ENCODE peak calls at places on chromosomes 2 and 18, in seven cellular contexts. W, L, H, S, U, Z and Y are unnamed samples.

GRCh38 chr2:187654535-187654934 is 100.3 kb upstream of the TFPI start:
- DNase-seq in W (no peak), S (no peak), L (no peak), H (peak), U (peak), Z (no peak), Y (no peak)

GRCh38 chr2:128631698-128632490 is 313.2 kb upstream of the HS6ST1 start:
- DNase-seq in U (peak), H (no peak), L (no peak), W (no peak), Z (no peak), S (no peak), Y (no peak)

GRCh38 chr2:100793982-100794381 is 26.0 kb upstream of the NPAS2 start:
- DNase-seq in U (no peak), W (no peak), S (no peak), H (no peak), Z (no peak), L (no peak), Y (no peak)

GRCh38 chr2:40303746-40304145 is 148.1 kb downstream of the SLC8A1 start:
- DNase-seq in W (no peak), H (no peak), Z (no peak), L (no peak), U (no peak), S (no peak), Y (no peak)

GRCh38 chr2:117217145-117217544 is 597.3 kb upstream of the DDX18 start:
- DNase-seq in U (no peak), L (no peak), Z (no peak), W (no peak), S (no peak), H (no peak), Y (no peak)

GRCh38 chr2:69280017-69280671 is 106.9 kb downstream of the GFPT1 start:
- DNase-seq in S (no peak), U (peak), H (no peak), L (no peak), W (no peak), Z (no peak), Y (no peak)

GRCh38 chr2:80303825-80304521 is 579 bp downstream of the LRRTM1 start:
- DNase-seq in Z (peak), W (no peak), S (no peak), U (peak), H (no peak), L (no peak), Y (no peak)

GRCh38 chr18:54742654-54743053 is 85.6 kb upstream of the RAB27B start:
- DNase-seq in S (peak), W (peak), H (peak), U (no peak), Z (no peak), L (no peak), Y (peak)

GRCh38 chr2:124027182-124027581 is 2.1 kb downstream of the CNTNAP5 start:
- DNase-seq in S (no peak), Z (peak), H (no peak), L (peak), U (peak), W (peak), Y (peak)

GRCh38 chr2:10514287-10514686 is 66.2 kb upstream of the ODC1 start:
- DNase-seq in Z (no peak), S (no peak), W (no peak), L (no peak), H (no peak), U (peak), Y (no peak)

GRCh38 chr2:229408356-229408755 is 137.3 kb upstream of the PID1 start:
- DNase-seq in W (peak), Z (no peak), U (no peak), S (peak), H (no peak), L (peak), Y (peak)

GRCh38 chr18:26536664-26537063 is 11.7 kb downstream of the KCTD1 start:
- DNase-seq in Z (no peak), W (no peak), U (no peak), H (no peak), S (no peak), L (no peak), Y (no peak)

GRCh38 chr18:34640273-34640672 is 69.8 kb upstream of the DTNA start:
- DNase-seq in W (no peak), H (no peak), L (no peak), S (no peak), Z (no peak), U (no peak), Y (no peak)

GRCh38 chr2:171568085-171568484 is 45.8 kb downstream of the CYBRD1 start:
- DNase-seq in U (no peak), Z (no peak), L (peak), H (no peak), S (no peak), W (no peak), Y (no peak)

GRCh38 chr2:148554459-148555247 is 89.9 kb upstream of the EPC2 start:
- DNase-seq in H (no peak), S (no peak), U (peak), Z (no peak), W (no peak), L (peak), Y (peak)

GRCh38 chr2:202605174-202605573 is 29.6 kb upstream of the FAM117B start:
- DNase-seq in S (no peak), Z (no peak), W (no peak), L (no peak), U (no peak), H (no peak), Y (no peak)

GRCh38 chr2:220503446-220503845 is 876.0 kb downstream of the SLC4A3 start:
- DNase-seq in S (no peak), W (no peak), U (no peak), Z (no peak), H (no peak), L (no peak), Y (no peak)

GRCh38 chr2:237500681-237501424 is 13.8 kb downstream of the MLPH start:
- DNase-seq in H (no peak), L (peak), W (peak), S (no peak), U (no peak), Z (no peak), Y (peak)

GRCh38 chr2:17083902-17084301 is 418.3 kb upstream of the CYRIA start:
- DNase-seq in W (no peak), H (no peak), U (no peak), S (no peak), Z (no peak), L (no peak), Y (no peak)

GRCh38 chr2:26770986-26771586 is 7.0 kb downstream of the SLC35F6 start:
- DNase-seq in H (peak), U (no peak), S (peak), L (peak), Z (no peak), W (peak), Y (peak)

GRCh38 chr18:47754311-47755101 is 176.0 kb downstream of the SMAD2 start:
- DNase-seq in U (peak), S (peak), Z (peak), L (peak), H (no peak), W (peak), Y (no peak)

GRCh38 chr2:190328748-190329147 is 9.1 kb upstream of the HIBCH start:
- DNase-seq in L (no peak), H (no peak), W (peak), Z (no peak), U (no peak), S (no peak), Y (no peak)

GRCh38 chr2:70753978-70754377 is 14.0 kb downstream of the ADD2 start:
- DNase-seq in U (no peak), H (no peak), W (no peak), S (no peak), Z (no peak), L (no peak), Y (no peak)

GRCh38 chr2:159286709-159287441 is 372 bp upstream of the WDSUB1 start:
- DNase-seq in U (peak), Z (peak), S (peak), L (peak), W (peak), H (peak), Y (peak)

GRCh38 chr2:63041592-63041991 is 9.0 kb upstream of the OTX1 start:
- DNase-seq in W (no peak), S (no peak), Z (no peak), U (no peak), H (no peak), L (no peak), Y (no peak)

GRCh38 chr2:71674158-71674807 is 220.9 kb downstream of the DYSF start:
- DNase-seq in L (no peak), H (no peak), W (no peak), Z (no peak), U (peak), S (no peak), Y (no peak)

GRCh38 chr2:23940262-23940975 is at the start of gene UBXN2A:
- DNase-seq in W (peak), U (peak), L (peak), S (peak), H (peak), Z (peak), Y (peak)

GRCh38 chr2:20422679-20423271 is 24.1 kb upstream of the RHOB start:
- DNase-seq in H (no peak), Z (no peak), L (peak), S (peak), U (peak), W (peak), Y (no peak)

GRCh38 chr2:152304845-152305244 is 30.1 kb upstream of the FMNL2 start:
- DNase-seq in L (no peak), U (no peak), W (peak), S (no peak), Z (no peak), H (no peak), Y (no peak)

GRCh38 chr2:148813603-148814065 is 61.4 kb upstream of the KIF5C start:
- DNase-seq in Z (no peak), L (no peak), U (peak), H (no peak), S (peak), W (no peak), Y (no peak)

GRCh38 chr2:236352761-236353593 is 88.8 kb upstream of the ASB18 start:
- DNase-seq in U (no peak), H (no peak), S (no peak), L (peak), W (peak), Z (no peak), Y (peak)

GRCh38 chr2:1515073-1515430 is 101.8 kb downstream of the TPO start:
- DNase-seq in U (no peak), H (no peak), S (no peak), Z (no peak), L (no peak), W (no peak), Y (no peak)

GRCh38 chr2:239716536-239717318 is 308.4 kb downstream of the NDUFA10 start:
- DNase-seq in W (no peak), H (no peak), U (peak), L (no peak), S (no peak), Z (no peak), Y (no peak)

GRCh38 chr2:82511894-82512293 is 1947.2 kb downstream of the SUCLG1 start:
- DNase-seq in U (no peak), Z (no peak), S (no peak), L (no peak), W (no peak), H (no peak), Y (no peak)

GRCh38 chr2:6977095-6977777 is 60.0 kb downstream of the RNF144A start:
- DNase-seq in Z (no peak), L (no peak), S (peak), W (peak), U (no peak), H (peak), Y (no peak)

GRCh38 chr2:56084117-56084936 is 99.5 kb upstream of the CCDC85A start:
- DNase-seq in H (no peak), U (no peak), W (peak), S (no peak), L (no peak), Z (no peak), Y (peak)

GRCh38 chr2:235697041-235697440 is 203.2 kb downstream of the AGAP1 start:
- DNase-seq in S (no peak), Z (no peak), U (no peak), L (no peak), H (no peak), W (no peak), Y (no peak)

GRCh38 chr2:9423922-9424272 is 443 bp downstream of the CPSF3 start:
- DNase-seq in Z (no peak), H (no peak), L (peak), U (no peak), W (peak), S (no peak), Y (no peak)

GRCh38 chr2:9422321-9423099 is 818 bp downstream of the ITGB1BP1 start:
- DNase-seq in Z (no peak), W (peak), L (peak), U (peak), H (peak), S (peak), Y (peak)

GRCh38 chr2:9420495-9420894 is 2.8 kb downstream of the ITGB1BP1 start:
- DNase-seq in S (no peak), H (no peak), U (no peak), Z (no peak), W (no peak), L (no peak), Y (no peak)

GRCh38 chr2:9424447-9425164 is 1.2 kb downstream of the CPSF3 start:
- DNase-seq in S (no peak), Z (no peak), U (no peak), L (no peak), H (no peak), W (no peak), Y (no peak)

GRCh38 chr2:9423100-9423921 is at the start of the genes CPSF3 and ITGB1BP1:
- DNase-seq in H (peak), S (peak), W (peak), L (peak), U (peak), Z (peak), Y (peak)
- TF ChIP-seq CTCF in H (peak), S (no peak), W (no peak), L (no peak), U (no peak), Z (peak), Y (no peak)

GRCh38 chr18:69538849-69539248 is 138.2 kb downstream of the DOK6 start:
- DNase-seq in U (no peak), H (no peak), S (no peak), L (no peak), Z (no peak), W (no peak), Y (no peak)

GRCh38 chr18:69539404-69539803 is 138.7 kb downstream of the DOK6 start:
- DNase-seq in W (no peak), Z (no peak), S (no peak), L (no peak), U (no peak), H (no peak), Y (no peak)
- TF ChIP-seq CTCF in W (no peak), Z (no peak), S (no peak), L (no peak), U (no peak), H (no peak), Y (no peak)

DNA sequence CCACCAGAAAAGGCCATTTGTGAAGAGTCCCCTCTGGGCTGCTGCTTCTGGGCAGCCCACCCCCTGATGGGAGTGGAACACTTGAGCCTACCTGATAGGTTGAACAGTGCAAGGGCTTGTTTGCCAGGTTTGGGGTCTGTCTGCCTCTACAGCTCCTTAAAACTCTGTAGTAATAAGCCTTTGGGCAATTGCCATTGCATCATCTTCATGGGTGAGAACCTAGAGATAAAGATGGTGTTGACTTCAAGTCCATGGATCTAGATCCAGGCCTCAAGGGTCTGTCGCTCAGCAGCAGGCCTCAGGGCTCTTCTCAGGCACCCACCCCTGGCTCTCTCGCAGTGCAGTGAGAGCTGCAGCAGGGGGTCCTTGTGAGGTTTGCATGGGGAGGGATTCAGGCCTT is 47.1 kb upstream of the MCFD2 start:
- DNase-seq in W (no peak), L (peak), S (no peak), U (no peak), H (no peak), Z (no peak), Y (no peak)
- TF ChIP-seq CTCF in W (no peak), L (no peak), S (no peak), U (no peak), H (no peak), Z (no peak), Y (no peak)

GRCh38 chr18:24875286-24875685 is 414.8 kb downstream of the HRH4 start:
- DNase-seq in H (no peak), Z (no peak), W (no peak), S (no peak), U (no peak), L (no peak), Y (no peak)

GRCh38 chr18:24875761-24876160 is 415.3 kb downstream of the HRH4 start:
- DNase-seq in S (no peak), Z (no peak), L (no peak), W (no peak), U (no peak), H (no peak), Y (no peak)

GRCh38 chr18:24876266-24876665 is 415.8 kb downstream of the HRH4 start:
- DNase-seq in U (no peak), Z (no peak), S (no peak), W (no peak), L (no peak), H (no peak), Y (peak)

DNA sequence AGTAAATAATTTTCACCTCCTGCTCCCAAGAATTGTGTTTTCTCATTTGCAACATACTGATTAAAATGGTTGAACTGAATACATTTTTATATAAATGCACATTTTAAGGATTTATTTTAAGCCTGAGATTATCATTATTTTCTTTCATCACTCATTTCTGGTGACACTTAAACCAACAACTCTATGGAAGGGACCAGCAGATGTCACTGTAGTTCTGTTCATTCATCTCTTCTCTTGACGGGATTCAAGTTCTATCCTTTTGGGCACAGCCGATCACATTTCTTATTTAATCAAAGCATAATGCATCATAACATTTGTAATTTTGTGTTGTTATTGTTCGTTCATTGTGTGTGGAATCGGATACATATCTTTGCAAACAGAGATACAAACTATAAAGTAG is 417.9 kb downstream of the HRH4 start:
- DNase-seq in Z (peak), W (peak), L (peak), H (no peak), S (no peak), U (no peak), Y (peak)
- TF ChIP-seq CTCF in Z (peak), W (no peak), L (peak), H (peak), S (no peak), U (peak), Y (peak)

DNA sequence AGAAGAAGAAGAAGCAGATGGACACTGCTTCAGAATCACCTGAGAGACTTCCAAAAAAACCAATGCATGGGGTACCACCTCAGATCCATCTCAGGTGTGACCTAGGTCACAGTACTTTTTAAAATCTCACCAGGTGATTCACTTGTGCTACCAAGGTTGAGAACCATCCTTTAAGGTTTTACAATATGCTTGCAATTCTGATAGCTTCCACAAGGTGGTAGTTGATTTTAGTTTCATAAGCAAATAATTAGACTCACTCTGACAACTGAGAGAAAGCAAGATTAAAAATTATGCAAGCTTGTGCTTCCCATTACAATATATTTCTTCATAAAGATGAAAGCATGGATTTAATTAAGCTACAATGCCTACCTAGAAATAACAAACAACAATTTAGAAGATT is 355.1 kb downstream of the EN1 start:
- DNase-seq in W (peak), L (peak), U (peak), H (no peak), S (no peak), Z (no peak), Y (peak)
- TF ChIP-seq CTCF in W (peak), L (peak), U (peak), H (peak), S (no peak), Z (peak), Y (peak)

GRCh38 chr2:219078126-219078525 is 17.4 kb upstream of the IHH start:
- DNase-seq in W (no peak), Z (no peak), H (no peak), L (no peak), S (no peak), U (no peak), Y (no peak)
- TF ChIP-seq CTCF in W (no peak), Z (no peak), H (no peak), L (no peak), S (no peak), U (peak), Y (peak)

GRCh38 chr2:223460774-223461211 is 141.4 kb downstream of the SCG2 start:
- DNase-seq in W (peak), H (no peak), Z (no peak), L (peak), S (no peak), U (no peak), Y (peak)

GRCh38 chr2:223457301-223457700 is 144.9 kb downstream of the SCG2 start:
- DNase-seq in H (no peak), S (no peak), Z (no peak), U (no peak), L (no peak), W (no peak), Y (no peak)

GRCh38 chr2:223464071-223464470 is 138.1 kb downstream of the SCG2 start:
- DNase-seq in L (peak), H (no peak), Z (no peak), S (no peak), U (no peak), W (no peak), Y (no peak)

DNA sequence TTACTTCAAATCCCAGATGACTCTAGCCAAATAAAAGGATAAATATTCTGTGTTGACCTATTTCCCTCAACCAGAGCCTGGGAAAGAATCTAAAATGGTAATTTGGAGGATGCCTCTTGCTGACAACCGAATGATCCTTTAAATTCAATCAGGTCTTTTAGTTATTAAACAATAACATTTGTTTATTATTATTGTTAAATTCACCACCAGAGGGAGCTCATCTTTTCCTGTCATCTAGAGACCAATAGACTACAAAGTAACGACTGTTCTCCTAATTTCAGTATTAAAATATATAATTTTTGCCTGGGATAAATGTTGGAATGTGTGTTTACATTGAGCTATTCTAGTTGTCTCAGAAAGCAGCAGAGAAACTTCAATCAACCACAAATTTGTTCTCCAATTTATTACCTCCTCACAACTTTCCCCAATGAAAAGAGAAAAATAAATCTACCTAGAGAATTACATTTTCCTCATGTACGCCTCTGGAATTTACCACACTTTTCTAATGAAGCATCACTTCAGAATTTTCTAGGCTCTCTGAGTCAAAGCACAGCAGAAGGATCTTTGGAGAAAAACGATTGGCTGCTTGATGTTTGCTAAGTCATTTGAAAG is 142.7 kb downstream of the SCG2 start:
- DNase-seq in U (no peak), L (peak), H (no peak), Z (no peak), S (no peak), W (peak), Y (peak)
- TF ChIP-seq CTCF in U (peak), L (no peak), H (peak), Z (peak), S (peak), W (peak), Y (peak)

GRCh38 chr18:22477222-22477621 is 59.5 kb upstream of the CTAGE1 start:
- DNase-seq in W (no peak), Z (no peak), S (no peak), H (no peak), L (no peak), U (no peak), Y (no peak)
- TF ChIP-seq CTCF in W (no peak), Z (no peak), S (no peak), H (no peak), L (no peak), U (no peak), Y (no peak)

GRCh38 chr2:175181104-175181876 is at the start of gene ATP5MC3:
- DNase-seq in H (peak), W (peak), U (peak), S (peak), L (peak), Z (peak), Y (peak)
- TF ChIP-seq CTCF in H (peak), W (no peak), U (peak), S (no peak), L (no peak), Z (peak), Y (peak)

GRCh38 chr2:120775261-120775660 is 39.6 kb downstream of the GLI2 start:
- DNase-seq in H (peak), Z (no peak), S (no peak), W (no peak), U (peak), L (no peak), Y (no peak)
- TF ChIP-seq CTCF in H (no peak), Z (no peak), S (no peak), W (no peak), U (no peak), L (no peak), Y (no peak)